ENCODE peak calls at places on chromosomes 3 and 15, in four cellular contexts. B, O, R and N are unnamed samples.
A peak's percentile ranks its signal among the peaks of the same experiment; 100 is the strongest.

GRCh38 chr3:122577409-122578028 is at the start of gene PARP15:
- DNase-seq in B (no peak), O (no peak), R (no peak), N (no peak)

GRCh38 chr3:71684752-71685151 is 40.5 kb downstream of the EIF4E3 start:
- DNase-seq in B (no peak), O (peak; percentile 87), R (no peak), N (no peak)

GRCh38 chr3:107458871-107459270 is 63.9 kb upstream of the BBX start:
- DNase-seq in B (no peak), O (peak; percentile 61), R (no peak), N (no peak)

GRCh38 chr15:34436956-34437442 is 609 bp downstream of the GOLGA8A start:
- DNase-seq in B (peak; percentile 4), O (peak; percentile 31), R (no peak), N (peak; percentile 24)

GRCh38 chr3:151107177-151107576 is 21.7 kb downstream of the MED12L start:
- DNase-seq in B (no peak), O (no peak), R (no peak), N (no peak)

GRCh38 chr3:186137051-186137685 is 28.3 kb upstream of the ETV5 start:
- DNase-seq in B (no peak), O (no peak), R (no peak), N (no peak)

GRCh38 chr3:107690522-107691138 is 167.9 kb downstream of the BBX start:
- DNase-seq in B (peak; percentile 33), O (peak; percentile 81), R (peak; percentile 33), N (peak; percentile 40)

GRCh38 chr15:70033109-70033508 is 64.6 kb downstream of the TLE3 start:
- DNase-seq in B (no peak), O (no peak), R (no peak), N (no peak)

GRCh38 chr3:151431940-151432339 is 28.9 kb downstream of the IGSF10 start:
- DNase-seq in B (no peak), O (peak; percentile 71), R (peak; percentile 28), N (no peak)

GRCh38 chr3:38554127-38554827 is 58.1 kb downstream of the EXOG start:
- DNase-seq in B (no peak), O (no peak), R (no peak), N (no peak)

GRCh38 chr3:16402451-16402850 is 111.0 kb downstream of the RFTN1 start:
- DNase-seq in B (no peak), O (peak; percentile 45), R (no peak), N (no peak)